ENCODE peak calls at places on chromosomes 2 and 18, in ten cellular contexts. One of them, this sample, is unnamed.
A peak's percentile ranks its signal among the peaks of the same experiment; 100 is the strongest.

GRCh38 chr18:22734812-22735627 is 198.1 kb upstream of the RBBP8 start:
- DNase-seq in thoracic aorta: no peak
- DNase-seq in spleen: no peak
- DNase-seq in left lung: no peak
- DNase-seq in effector memory CD4-positive, alpha-beta T cell: no peak
- DNase-seq in psoas muscle: peak; percentile 59
- DNase-seq in left ventricle myocardium inferior: no peak
- DNase-seq in CD4-positive, alpha-beta memory T cell: no peak
- DNase-seq in endodermal cell: no peak
- DNase-seq in lower lobe of right lung: no peak
- DNase-seq in this sample: no peak

GRCh38 chr2:75491129-75491753 is 69.5 kb downstream of the EVA1A start:
- DNase-seq in thoracic aorta: no peak
- DNase-seq in spleen: no peak
- DNase-seq in left lung: no peak
- DNase-seq in effector memory CD4-positive, alpha-beta T cell: no peak
- DNase-seq in psoas muscle: no peak
- DNase-seq in left ventricle myocardium inferior: no peak
- DNase-seq in CD4-positive, alpha-beta memory T cell: no peak
- DNase-seq in endodermal cell: no peak
- DNase-seq in lower lobe of right lung: no peak
- DNase-seq in this sample: no peak

GRCh38 chr2:109614715-109615636 is 812 bp downstream of the SOWAHC start:
- DNase-seq in thoracic aorta: no peak
- DNase-seq in spleen: peak; percentile 84
- DNase-seq in left lung: peak; percentile 82
- DNase-seq in effector memory CD4-positive, alpha-beta T cell: no peak
- DNase-seq in psoas muscle: peak; percentile 54
- DNase-seq in left ventricle myocardium inferior: peak; percentile 20
- DNase-seq in CD4-positive, alpha-beta memory T cell: peak; percentile 14
- DNase-seq in endodermal cell: peak; percentile 77
- DNase-seq in lower lobe of right lung: peak; percentile 56
- DNase-seq in this sample: peak; percentile 73

GRCh38 chr2:63614983-63615945 is 26.5 kb downstream of the MDH1 start:
- DNase-seq in thoracic aorta: no peak
- DNase-seq in spleen: no peak
- DNase-seq in left lung: no peak
- DNase-seq in effector memory CD4-positive, alpha-beta T cell: no peak
- DNase-seq in psoas muscle: no peak
- DNase-seq in left ventricle myocardium inferior: no peak
- DNase-seq in CD4-positive, alpha-beta memory T cell: no peak
- DNase-seq in endodermal cell: peak; percentile 85
- DNase-seq in lower lobe of right lung: no peak
- DNase-seq in this sample: no peak

GRCh38 chr18:56112013-56112749 is 524.2 kb upstream of the TCF4 start:
- DNase-seq in thoracic aorta: no peak
- DNase-seq in spleen: no peak
- DNase-seq in left lung: no peak
- DNase-seq in effector memory CD4-positive, alpha-beta T cell: no peak
- DNase-seq in psoas muscle: no peak
- DNase-seq in left ventricle myocardium inferior: no peak
- DNase-seq in CD4-positive, alpha-beta memory T cell: no peak
- DNase-seq in endodermal cell: no peak
- DNase-seq in lower lobe of right lung: no peak
- DNase-seq in this sample: no peak

GRCh38 chr2:234478121-234478858 is 18.6 kb downstream of the ARL4C start:
- DNase-seq in thoracic aorta: no peak
- DNase-seq in spleen: no peak
- DNase-seq in left lung: no peak
- DNase-seq in effector memory CD4-positive, alpha-beta T cell: no peak
- DNase-seq in psoas muscle: no peak
- DNase-seq in left ventricle myocardium inferior: no peak
- DNase-seq in CD4-positive, alpha-beta memory T cell: no peak
- DNase-seq in endodermal cell: no peak
- DNase-seq in lower lobe of right lung: no peak
- DNase-seq in this sample: no peak

GRCh38 chr2:173631123-173631450 is 276.4 kb downstream of the CDCA7 start:
- DNase-seq in thoracic aorta: no peak
- DNase-seq in spleen: no peak
- DNase-seq in left lung: no peak
- DNase-seq in effector memory CD4-positive, alpha-beta T cell: no peak
- DNase-seq in psoas muscle: no peak
- DNase-seq in left ventricle myocardium inferior: peak; percentile 20
- DNase-seq in CD4-positive, alpha-beta memory T cell: no peak
- DNase-seq in endodermal cell: no peak
- DNase-seq in lower lobe of right lung: no peak
- DNase-seq in this sample: no peak

GRCh38 chr2:189312211-189312610 is 129.1 kb upstream of the WDR75 start:
- DNase-seq in thoracic aorta: no peak
- DNase-seq in spleen: no peak
- DNase-seq in left lung: peak; percentile 67
- DNase-seq in effector memory CD4-positive, alpha-beta T cell: no peak
- DNase-seq in psoas muscle: no peak
- DNase-seq in left ventricle myocardium inferior: no peak
- DNase-seq in CD4-positive, alpha-beta memory T cell: no peak
- DNase-seq in endodermal cell: no peak
- DNase-seq in lower lobe of right lung: no peak
- DNase-seq in this sample: no peak

GRCh38 chr2:155600296-155600695 is 732.2 kb downstream of the NR4A2 start:
- DNase-seq in thoracic aorta: no peak
- DNase-seq in spleen: peak; percentile 70
- DNase-seq in left lung: peak; percentile 56
- DNase-seq in effector memory CD4-positive, alpha-beta T cell: no peak
- DNase-seq in psoas muscle: no peak
- DNase-seq in left ventricle myocardium inferior: no peak
- DNase-seq in CD4-positive, alpha-beta memory T cell: no peak
- DNase-seq in endodermal cell: no peak
- DNase-seq in lower lobe of right lung: no peak
- DNase-seq in this sample: no peak

GRCh38 chr2:136112317-136112891 is 5.5 kb downstream of the CXCR4 start:
- DNase-seq in thoracic aorta: no peak
- DNase-seq in spleen: no peak
- DNase-seq in left lung: no peak
- DNase-seq in effector memory CD4-positive, alpha-beta T cell: no peak
- DNase-seq in psoas muscle: no peak
- DNase-seq in left ventricle myocardium inferior: no peak
- DNase-seq in CD4-positive, alpha-beta memory T cell: peak; percentile 42
- DNase-seq in endodermal cell: no peak
- DNase-seq in lower lobe of right lung: no peak
- DNase-seq in this sample: no peak

GRCh38 chr2:136113767-136114070 is 4.2 kb downstream of the CXCR4 start:
- DNase-seq in thoracic aorta: no peak
- DNase-seq in spleen: no peak
- DNase-seq in left lung: no peak
- DNase-seq in effector memory CD4-positive, alpha-beta T cell: no peak
- DNase-seq in psoas muscle: no peak
- DNase-seq in left ventricle myocardium inferior: no peak
- DNase-seq in CD4-positive, alpha-beta memory T cell: peak; percentile 61
- DNase-seq in endodermal cell: no peak
- DNase-seq in lower lobe of right lung: no peak
- DNase-seq in this sample: no peak

GRCh38 chr2:136115183-136115751 is 2.7 kb downstream of the CXCR4 start:
- DNase-seq in thoracic aorta: no peak
- DNase-seq in spleen: no peak
- DNase-seq in left lung: no peak
- DNase-seq in effector memory CD4-positive, alpha-beta T cell: peak; percentile 16
- DNase-seq in psoas muscle: no peak
- DNase-seq in left ventricle myocardium inferior: no peak
- DNase-seq in CD4-positive, alpha-beta memory T cell: peak; percentile 59
- DNase-seq in endodermal cell: no peak
- DNase-seq in lower lobe of right lung: no peak
- DNase-seq in this sample: no peak

GRCh38 chr2:136114392-136114791 is 3.6 kb downstream of the CXCR4 start:
- DNase-seq in thoracic aorta: no peak
- DNase-seq in spleen: no peak
- DNase-seq in left lung: no peak
- DNase-seq in effector memory CD4-positive, alpha-beta T cell: no peak
- DNase-seq in psoas muscle: no peak
- DNase-seq in left ventricle myocardium inferior: no peak
- DNase-seq in CD4-positive, alpha-beta memory T cell: peak; percentile 50
- DNase-seq in endodermal cell: no peak
- DNase-seq in lower lobe of right lung: no peak
- DNase-seq in this sample: no peak

DNA sequence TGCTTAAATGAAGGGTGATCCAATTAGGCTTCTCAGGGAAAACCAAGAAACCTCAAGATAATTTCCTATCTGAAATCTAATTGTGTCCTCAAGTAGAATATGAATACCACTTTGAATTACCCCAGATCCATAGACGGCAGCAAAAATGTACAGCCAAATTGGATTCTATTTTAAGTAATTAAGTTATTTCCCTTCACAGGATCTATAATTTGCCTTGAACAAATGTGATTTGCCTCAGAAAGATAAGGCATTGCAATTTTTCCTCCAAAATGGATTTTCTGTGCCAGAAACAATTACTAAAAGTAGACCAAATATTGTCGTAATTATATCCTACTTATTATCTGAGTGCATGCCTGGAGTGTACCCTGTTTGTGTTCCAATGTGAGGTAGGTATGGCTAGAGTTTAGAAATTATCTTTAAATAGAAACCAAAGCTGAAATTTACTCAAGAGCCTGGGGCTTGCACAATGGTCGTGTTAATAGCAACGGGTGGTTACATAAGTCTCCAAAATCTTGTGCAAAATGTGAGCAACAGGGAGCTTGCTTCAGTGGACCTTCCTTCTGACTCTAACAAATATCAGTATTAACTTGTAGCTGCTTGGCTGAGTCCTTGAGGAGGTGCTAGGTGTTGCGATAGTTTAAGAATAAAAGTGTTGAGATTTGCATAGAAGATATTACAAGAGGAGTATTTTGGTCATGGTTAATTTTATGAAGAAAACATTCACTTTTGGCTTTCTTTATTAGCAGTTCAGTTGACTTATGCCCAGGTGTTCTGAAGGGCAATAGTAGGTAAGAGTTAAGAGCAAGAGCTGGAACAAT is 4.8 kb downstream of the CXCR4 start:
- DNase-seq in thoracic aorta: no peak
- DNase-seq in spleen: no peak
- DNase-seq in left lung: no peak
- DNase-seq in effector memory CD4-positive, alpha-beta T cell: no peak
- DNase-seq in psoas muscle: no peak
- DNase-seq in left ventricle myocardium inferior: no peak
- DNase-seq in CD4-positive, alpha-beta memory T cell: no peak
- DNase-seq in endodermal cell: no peak
- DNase-seq in lower lobe of right lung: no peak
- DNase-seq in this sample: no peak
- H3K4me1 ChIP-seq in thoracic aorta: peaks cover 15% of the 10 kb centered on the region
- H3K4me1 ChIP-seq in spleen: peaks cover 73% of the 10 kb centered on the region
- H3K4me1 ChIP-seq in left lung: peaks cover 74% of the 10 kb centered on the region
- H3K4me1 ChIP-seq in effector memory CD4-positive, alpha-beta T cell: peaks cover 10% of the 10 kb centered on the region
- H3K4me1 ChIP-seq in psoas muscle: peaks cover 7% of the 10 kb centered on the region
- H3K4me1 ChIP-seq in left ventricle myocardium inferior: peaks cover 21% of the 10 kb centered on the region
- H3K4me1 ChIP-seq in CD4-positive, alpha-beta memory T cell: peaks cover 34% of the 10 kb centered on the region
- H3K4me1 ChIP-seq in endodermal cell: no peaks in the 10 kb centered on the region
- H3K4me1 ChIP-seq in lower lobe of right lung: peaks cover 46% of the 10 kb centered on the region
- H3K4me1 ChIP-seq in this sample: no peaks in the 10 kb centered on the region

DNA sequence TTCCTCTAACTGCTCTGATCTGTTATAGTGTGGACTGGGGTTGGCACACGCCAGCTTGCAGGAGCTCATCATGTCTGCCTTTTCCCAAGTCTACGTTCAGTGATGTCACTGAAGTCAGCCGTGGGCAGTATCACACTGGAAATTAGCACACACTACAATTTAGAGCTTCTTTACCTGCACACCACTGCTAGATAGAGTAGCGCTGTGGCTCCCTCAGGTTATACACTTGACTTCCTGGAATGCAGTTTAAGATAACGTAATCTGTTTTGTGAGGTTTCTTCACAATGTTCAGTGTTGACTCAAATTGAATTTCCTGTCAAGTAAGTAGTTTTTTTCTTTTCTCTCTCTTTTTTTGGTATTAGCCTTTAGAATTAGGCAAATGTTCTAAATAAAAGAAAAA is 487.2 kb downstream of the DCDC2C start:
- DNase-seq in thoracic aorta: no peak
- DNase-seq in spleen: no peak
- DNase-seq in left lung: no peak
- DNase-seq in effector memory CD4-positive, alpha-beta T cell: no peak
- DNase-seq in psoas muscle: no peak
- DNase-seq in left ventricle myocardium inferior: no peak
- DNase-seq in CD4-positive, alpha-beta memory T cell: no peak
- DNase-seq in endodermal cell: no peak
- DNase-seq in lower lobe of right lung: no peak
- DNase-seq in this sample: no peak
- H3K9me3 ChIP-seq in thoracic aorta: no peaks in the 10 kb centered on the region
- H3K9me3 ChIP-seq in spleen: peaks cover 20% of the 10 kb centered on the region
- H3K9me3 ChIP-seq in left lung: peaks cover 10% of the 10 kb centered on the region
- H3K9me3 ChIP-seq in effector memory CD4-positive, alpha-beta T cell: no peaks in the 10 kb centered on the region
- H3K9me3 ChIP-seq in psoas muscle: no peaks in the 10 kb centered on the region
- H3K9me3 ChIP-seq in left ventricle myocardium inferior: peaks cover 11% of the 10 kb centered on the region
- H3K9me3 ChIP-seq in CD4-positive, alpha-beta memory T cell: no peaks in the 10 kb centered on the region
- H3K9me3 ChIP-seq in endodermal cell: peaks cover 17% of the 10 kb centered on the region
- H3K9me3 ChIP-seq in lower lobe of right lung: no peaks in the 10 kb centered on the region
- H3K9me3 ChIP-seq in this sample: no peaks in the 10 kb centered on the region

DNA sequence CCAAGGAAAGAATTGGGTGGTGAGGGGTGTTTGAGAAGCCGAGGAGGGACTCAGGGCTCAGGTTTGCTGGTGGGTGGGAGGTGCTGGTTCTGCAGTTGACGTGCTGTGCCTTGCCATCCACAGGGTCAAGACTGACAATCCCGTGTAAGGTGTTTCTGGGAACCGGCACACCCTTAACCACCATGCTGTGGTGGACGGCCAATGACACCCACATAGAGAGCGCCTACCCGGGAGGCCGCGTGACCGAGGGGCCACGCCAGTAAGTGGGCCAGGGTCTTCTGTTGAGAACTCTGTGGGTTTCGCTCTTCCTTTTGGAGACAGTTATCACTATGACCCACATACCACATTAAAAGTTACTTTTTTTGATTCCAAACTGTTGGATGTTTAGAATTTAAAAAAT is 32.6 kb downstream of the IL1R2 start:
- DNase-seq in thoracic aorta: no peak
- DNase-seq in spleen: no peak
- DNase-seq in left lung: no peak
- DNase-seq in effector memory CD4-positive, alpha-beta T cell: no peak
- DNase-seq in psoas muscle: no peak
- DNase-seq in left ventricle myocardium inferior: no peak
- DNase-seq in CD4-positive, alpha-beta memory T cell: no peak
- DNase-seq in endodermal cell: no peak
- DNase-seq in lower lobe of right lung: no peak
- DNase-seq in this sample: peak; percentile 39
- H3K4me3 ChIP-seq in thoracic aorta: no peak overlapping the region
- H3K4me3 ChIP-seq in spleen: no peak overlapping the region
- H3K4me3 ChIP-seq in left lung: no peak overlapping the region
- H3K4me3 ChIP-seq in effector memory CD4-positive, alpha-beta T cell: no peak overlapping the region
- H3K4me3 ChIP-seq in psoas muscle: no peak overlapping the region
- H3K4me3 ChIP-seq in left ventricle myocardium inferior: no peak overlapping the region
- H3K4me3 ChIP-seq in CD4-positive, alpha-beta memory T cell: no peak overlapping the region
- H3K4me3 ChIP-seq in endodermal cell: no peak overlapping the region
- H3K4me3 ChIP-seq in lower lobe of right lung: no peak overlapping the region
- H3K4me3 ChIP-seq in this sample: no peak overlapping the region

DNA sequence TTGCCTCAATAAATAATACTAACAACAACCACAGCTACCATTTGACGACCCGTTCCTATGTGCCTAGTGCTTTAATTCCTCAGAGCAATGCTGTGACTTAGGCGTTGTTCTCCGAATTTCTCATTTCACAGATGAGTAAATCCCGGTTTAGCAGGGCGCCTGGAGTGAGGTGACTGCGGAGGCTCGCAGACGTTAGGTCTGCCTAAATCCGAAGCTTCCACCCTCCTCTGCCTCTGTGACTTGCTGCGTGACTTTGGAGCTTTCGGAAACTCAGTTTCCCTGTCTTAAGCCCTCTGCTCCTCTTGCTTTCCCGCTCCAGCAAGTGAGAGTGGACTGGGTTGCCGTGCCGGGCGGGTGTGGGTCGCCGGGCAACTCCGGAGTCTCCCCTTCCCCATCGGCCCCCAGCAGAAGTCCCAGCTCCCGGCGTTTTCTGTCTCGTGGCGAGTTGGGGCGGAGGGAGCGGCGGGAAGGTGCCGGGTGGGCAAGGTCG is 711 bp upstream of the ATOH8 start:
- DNase-seq in thoracic aorta: no peak
- DNase-seq in spleen: no peak
- DNase-seq in left lung: no peak
- DNase-seq in effector memory CD4-positive, alpha-beta T cell: no peak
- DNase-seq in psoas muscle: no peak
- DNase-seq in left ventricle myocardium inferior: no peak
- DNase-seq in CD4-positive, alpha-beta memory T cell: no peak
- DNase-seq in endodermal cell: no peak
- DNase-seq in lower lobe of right lung: no peak
- DNase-seq in this sample: no peak
- H3K4me1 ChIP-seq in thoracic aorta: peaks cover 69% of the 10 kb centered on the region
- H3K4me1 ChIP-seq in spleen: peaks cover 81% of the 10 kb centered on the region
- H3K4me1 ChIP-seq in left lung: peaks cover 87% of the 10 kb centered on the region
- H3K4me1 ChIP-seq in effector memory CD4-positive, alpha-beta T cell: peaks cover 23% of the 10 kb centered on the region
- H3K4me1 ChIP-seq in psoas muscle: peaks cover 53% of the 10 kb centered on the region
- H3K4me1 ChIP-seq in left ventricle myocardium inferior: peaks cover 100% of the 10 kb centered on the region
- H3K4me1 ChIP-seq in CD4-positive, alpha-beta memory T cell: peaks cover 23% of the 10 kb centered on the region
- H3K4me1 ChIP-seq in endodermal cell: no peaks in the 10 kb centered on the region
- H3K4me1 ChIP-seq in lower lobe of right lung: peaks cover 77% of the 10 kb centered on the region
- H3K4me1 ChIP-seq in this sample: peaks cover 28% of the 10 kb centered on the region

This sample was measured in right cardiac atrium.